ENCODE peak calls at places on chromosome 2, in seven cellular contexts. One of them, this sample, is unnamed. For H3K4me1, the result is how much of the 10 kb centered on the place peaks cover.

GRCh38 chr2:218780026-218780425 is 1.9 kb upstream of the CYP27A1 start:
- DNase-seq in pancreas: no peak
- DNase-seq in aorta: no peak
- DNase-seq in right cardiac atrium: no peak
- DNase-seq in A549: no peak
- DNase-seq in mesendoderm: no peak
- DNase-seq in hepatocyte: no peak
- DNase-seq in this sample: no peak

GRCh38 chr2:98932778-98933343 is 3.2 kb downstream of the CRACDL start:
- DNase-seq in mesendoderm: no peak
- DNase-seq in hepatocyte: no peak
- DNase-seq in aorta: no peak
- DNase-seq in A549: no peak
- DNase-seq in right cardiac atrium: no peak
- DNase-seq in pancreas: no peak
- DNase-seq in this sample: no peak

GRCh38 chr2:191103793-191104192 is 47.0 kb downstream of the STAT4 start:
- DNase-seq in mesendoderm: no peak
- DNase-seq in A549: no peak
- DNase-seq in pancreas: no peak
- DNase-seq in right cardiac atrium: no peak
- DNase-seq in hepatocyte: no peak
- DNase-seq in aorta: no peak
- DNase-seq in this sample: no peak

GRCh38 chr2:643334-643733 is 33.9 kb downstream of the TMEM18 start:
- DNase-seq in mesendoderm: no peak
- DNase-seq in hepatocyte: no peak
- DNase-seq in aorta: no peak
- DNase-seq in A549: no peak
- DNase-seq in right cardiac atrium: no peak
- DNase-seq in pancreas: peak
- DNase-seq in this sample: no peak

GRCh38 chr2:24008672-24009366 is 1.1 kb upstream of the MFSD2B start:
- DNase-seq in mesendoderm: no peak
- DNase-seq in right cardiac atrium: no peak
- DNase-seq in pancreas: no peak
- DNase-seq in hepatocyte: no peak
- DNase-seq in A549: peak
- DNase-seq in aorta: no peak
- DNase-seq in this sample: no peak

GRCh38 chr2:27216416-27217137 is 592 bp upstream of the CAD start:
- DNase-seq in aorta: no peak
- DNase-seq in pancreas: no peak
- DNase-seq in right cardiac atrium: no peak
- DNase-seq in A549: no peak
- DNase-seq in hepatocyte: no peak
- DNase-seq in mesendoderm: peak
- DNase-seq in this sample: no peak

GRCh38 chr2:86396304-86396785 is 44.8 kb upstream of the KDM3A start:
- DNase-seq in A549: peak
- DNase-seq in pancreas: peak
- DNase-seq in right cardiac atrium: no peak
- DNase-seq in hepatocyte: peak
- DNase-seq in mesendoderm: peak
- DNase-seq in aorta: no peak
- DNase-seq in this sample: peak

GRCh38 chr2:88656690-88657089 is 29.4 kb upstream of the EIF2AK3 start:
- DNase-seq in pancreas: no peak
- DNase-seq in mesendoderm: no peak
- DNase-seq in right cardiac atrium: peak
- DNase-seq in aorta: no peak
- DNase-seq in hepatocyte: peak
- DNase-seq in A549: no peak
- DNase-seq in this sample: no peak

GRCh38 chr2:37319754-37320609 is 4.7 kb downstream of the PRKD3 start:
- DNase-seq in pancreas: no peak
- DNase-seq in right cardiac atrium: no peak
- DNase-seq in mesendoderm: no peak
- DNase-seq in hepatocyte: no peak
- DNase-seq in aorta: no peak
- DNase-seq in A549: no peak
- DNase-seq in this sample: no peak

GRCh38 chr2:128394004-128394730 is 75.5 kb upstream of the HS6ST1 start:
- DNase-seq in mesendoderm: no peak
- DNase-seq in pancreas: no peak
- DNase-seq in A549: no peak
- DNase-seq in right cardiac atrium: no peak
- DNase-seq in hepatocyte: no peak
- DNase-seq in aorta: peak
- DNase-seq in this sample: no peak

GRCh38 chr2:232525796-232526195 is at the start of gene CHRND:
- DNase-seq in hepatocyte: peak
- DNase-seq in right cardiac atrium: peak
- DNase-seq in mesendoderm: no peak
- DNase-seq in A549: peak
- DNase-seq in aorta: no peak
- DNase-seq in pancreas: peak
- DNase-seq in this sample: no peak

GRCh38 chr2:102112692-102113665 is 29.6 kb upstream of the IL1R1 start:
- DNase-seq in aorta: no peak
- DNase-seq in pancreas: no peak
- DNase-seq in right cardiac atrium: no peak
- DNase-seq in mesendoderm: no peak
- DNase-seq in A549: no peak
- DNase-seq in hepatocyte: no peak
- DNase-seq in this sample: no peak
- H3K4me1 ChIP-seq in aorta: under half
- H3K4me1 ChIP-seq in pancreas: under half
- H3K4me1 ChIP-seq in right cardiac atrium: under half
- H3K4me1 ChIP-seq in mesendoderm: under half
- H3K4me1 ChIP-seq in A549: half or more
- H3K4me1 ChIP-seq in hepatocyte: under half
- H3K4me1 ChIP-seq in this sample: under half

GRCh38 chr2:216425008-216425780 is 12.9 kb downstream of the SMARCAL1 start:
- DNase-seq in aorta: no peak
- DNase-seq in right cardiac atrium: no peak
- DNase-seq in A549: no peak
- DNase-seq in pancreas: no peak
- DNase-seq in hepatocyte: no peak
- DNase-seq in mesendoderm: no peak
- DNase-seq in this sample: no peak

GRCh38 chr2:216426938-216427337 is 14.7 kb downstream of the SMARCAL1 start:
- DNase-seq in mesendoderm: peak
- DNase-seq in aorta: no peak
- DNase-seq in right cardiac atrium: no peak
- DNase-seq in pancreas: no peak
- DNase-seq in A549: no peak
- DNase-seq in hepatocyte: no peak
- DNase-seq in this sample: peak

GRCh38 chr2:216426166-216426777 is 14.0 kb downstream of the SMARCAL1 start:
- DNase-seq in right cardiac atrium: no peak
- DNase-seq in aorta: no peak
- DNase-seq in pancreas: no peak
- DNase-seq in hepatocyte: no peak
- DNase-seq in A549: no peak
- DNase-seq in mesendoderm: no peak
- DNase-seq in this sample: no peak

GRCh38 chr2:216423071-216423470 is 10.8 kb downstream of the SMARCAL1 start:
- DNase-seq in pancreas: no peak
- DNase-seq in A549: no peak
- DNase-seq in aorta: no peak
- DNase-seq in right cardiac atrium: no peak
- DNase-seq in mesendoderm: no peak
- DNase-seq in hepatocyte: no peak
- DNase-seq in this sample: no peak

DNA sequence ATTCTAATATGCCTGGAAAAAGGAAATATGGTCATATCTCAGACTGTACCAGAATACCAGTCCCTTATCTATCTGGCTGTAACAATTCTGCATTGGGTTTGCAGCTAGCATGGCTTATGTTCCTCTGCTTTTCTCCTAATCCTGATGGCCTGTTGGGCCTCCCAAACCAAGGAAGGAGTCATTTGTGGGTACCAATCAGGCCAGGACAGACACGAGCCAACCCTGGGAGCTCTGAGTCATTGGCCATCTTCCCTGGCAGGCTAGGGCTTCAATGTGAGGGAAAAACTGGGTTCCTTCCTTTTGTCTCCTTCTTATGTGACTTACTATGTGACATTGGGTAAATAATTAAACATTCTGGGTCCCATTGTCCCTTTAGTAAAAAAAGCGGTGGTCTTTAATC is 12.0 kb downstream of the SMARCAL1 start:
- DNase-seq in aorta: no peak
- DNase-seq in hepatocyte: no peak
- DNase-seq in right cardiac atrium: no peak
- DNase-seq in pancreas: no peak
- DNase-seq in mesendoderm: no peak
- DNase-seq in A549: no peak
- DNase-seq in this sample: no peak
- H3K27ac ChIP-seq in aorta: no peak
- H3K27ac ChIP-seq in hepatocyte: no peak
- H3K27ac ChIP-seq in right cardiac atrium: no peak
- H3K27ac ChIP-seq in pancreas: no peak
- H3K27ac ChIP-seq in mesendoderm: no peak
- H3K27ac ChIP-seq in A549: no peak
- H3K27ac ChIP-seq in this sample: no peak

GRCh38 chr2:71460595-71461303 is 7.4 kb downstream of the DYSF start:
- DNase-seq in pancreas: no peak
- DNase-seq in hepatocyte: no peak
- DNase-seq in A549: peak
- DNase-seq in aorta: no peak
- DNase-seq in mesendoderm: peak
- DNase-seq in right cardiac atrium: peak
- DNase-seq in this sample: peak

GRCh38 chr2:71458413-71459083 is 5.2 kb downstream of the DYSF start:
- DNase-seq in aorta: no peak
- DNase-seq in hepatocyte: no peak
- DNase-seq in mesendoderm: no peak
- DNase-seq in pancreas: no peak
- DNase-seq in A549: no peak
- DNase-seq in right cardiac atrium: no peak
- DNase-seq in this sample: no peak

GRCh38 chr2:71460056-71460455 is 6.7 kb downstream of the DYSF start:
- DNase-seq in A549: no peak
- DNase-seq in pancreas: no peak
- DNase-seq in mesendoderm: no peak
- DNase-seq in aorta: no peak
- DNase-seq in hepatocyte: no peak
- DNase-seq in right cardiac atrium: no peak
- DNase-seq in this sample: no peak

GRCh38 chr2:71457959-71458322 is 4.6 kb downstream of the DYSF start:
- DNase-seq in A549: no peak
- DNase-seq in hepatocyte: no peak
- DNase-seq in right cardiac atrium: no peak
- DNase-seq in mesendoderm: no peak
- DNase-seq in pancreas: no peak
- DNase-seq in aorta: no peak
- DNase-seq in this sample: no peak

DNA sequence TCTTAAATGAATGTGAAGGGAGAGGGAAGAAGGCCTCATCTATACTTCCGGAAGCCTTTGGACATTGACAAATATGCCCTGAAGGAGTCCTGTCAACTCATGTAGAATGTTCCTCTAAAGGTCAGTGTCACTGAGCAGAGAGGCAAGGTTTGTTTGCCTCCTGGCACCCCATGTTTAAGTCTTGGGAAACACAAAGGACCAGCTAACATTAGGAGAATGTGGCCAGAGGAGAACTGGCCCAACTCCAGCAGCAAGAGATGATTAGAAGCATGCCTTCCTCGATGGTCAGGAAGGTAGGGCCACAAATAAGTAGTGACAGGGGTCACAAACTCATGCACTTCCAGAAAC is 5.7 kb downstream of the DYSF start:
- DNase-seq in pancreas: no peak
- DNase-seq in right cardiac atrium: no peak
- DNase-seq in aorta: no peak
- DNase-seq in hepatocyte: no peak
- DNase-seq in A549: no peak
- DNase-seq in mesendoderm: no peak
- DNase-seq in this sample: no peak
- H3K4me1 ChIP-seq in pancreas: under half
- H3K4me1 ChIP-seq in right cardiac atrium: under half
- H3K4me1 ChIP-seq in aorta: under half
- H3K4me1 ChIP-seq in hepatocyte: under half
- H3K4me1 ChIP-seq in A549: under half
- H3K4me1 ChIP-seq in mesendoderm: under half
- H3K4me1 ChIP-seq in this sample: under half

GRCh38 chr2:48993576-48993975 is 160.7 kb downstream of the FSHR start:
- DNase-seq in aorta: no peak
- DNase-seq in A549: no peak
- DNase-seq in hepatocyte: no peak
- DNase-seq in mesendoderm: no peak
- DNase-seq in pancreas: no peak
- DNase-seq in right cardiac atrium: no peak
- DNase-seq in this sample: no peak

DNA sequence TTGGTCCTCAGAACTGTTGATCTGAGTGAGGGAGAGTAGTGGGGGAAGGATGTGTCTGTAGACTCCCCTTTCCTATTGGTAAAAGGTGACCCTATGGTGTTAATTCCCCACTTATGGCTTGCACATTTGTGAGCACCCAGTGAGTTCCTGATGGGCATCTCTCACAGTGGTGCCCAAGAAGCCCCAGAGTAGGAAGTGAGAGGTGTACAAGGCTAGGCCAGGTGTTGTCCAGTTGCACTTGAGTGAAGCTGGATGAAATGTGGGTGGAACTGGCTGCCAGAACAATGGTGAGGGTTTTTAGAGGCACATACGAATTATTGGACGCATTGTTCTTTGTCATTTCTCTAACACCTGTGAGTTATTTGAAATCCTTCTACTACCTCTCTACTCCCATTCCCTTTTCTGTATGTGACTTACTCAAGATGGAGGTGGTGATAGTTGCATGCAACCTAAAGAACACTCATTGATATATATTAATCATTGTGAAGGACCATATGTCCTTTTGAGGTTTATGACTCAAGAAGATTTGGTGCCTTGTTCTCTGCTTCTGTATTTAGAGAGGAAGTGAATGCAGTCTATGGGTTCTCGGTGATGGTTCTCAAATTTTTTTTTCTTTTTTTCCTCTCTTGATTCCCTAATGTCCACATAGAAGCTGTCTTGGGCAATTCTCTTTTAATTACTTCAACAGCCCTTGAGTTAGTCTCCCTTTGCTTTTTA is 162.7 kb downstream of the FSHR start:
- DNase-seq in mesendoderm: no peak
- DNase-seq in right cardiac atrium: no peak
- DNase-seq in A549: no peak
- DNase-seq in pancreas: no peak
- DNase-seq in hepatocyte: no peak
- DNase-seq in aorta: no peak
- DNase-seq in this sample: no peak
- H3K27ac ChIP-seq in mesendoderm: no peak
- H3K27ac ChIP-seq in right cardiac atrium: no peak
- H3K27ac ChIP-seq in A549: no peak
- H3K27ac ChIP-seq in pancreas: no peak
- H3K27ac ChIP-seq in hepatocyte: no peak
- H3K27ac ChIP-seq in aorta: no peak
- H3K27ac ChIP-seq in this sample: no peak